ENCODE peak calls at places on chromosomes 2 and 18, in nine cellular contexts. R is heart left ventricle, X is lower leg skin, T is A549, F is stomach, M is gastrocnemius medialis, K is HCT116, D is K562, V is adrenal gland. S is an unnamed sample.

GRCh38 chr2:181750305-181750704 is 70.0 kb upstream of the NEUROD1 start:
- DNase-seq in R (no peak), X (no peak), T (no peak), F (no peak), M (no peak), K (no peak), D (no peak), V (no peak), S (no peak)

GRCh38 chr2:180124273-180124881 is 117.3 kb upstream of the CWC22 start:
- DNase-seq in R (no peak), X (no peak), T (peak), F (no peak), M (no peak), K (peak), D (peak), V (no peak), S (peak)

GRCh38 chr18:33184918-33185317 is 255.6 kb downstream of the CCDC178 start:
- DNase-seq in R (no peak), X (no peak), T (no peak), F (no peak), M (no peak), K (no peak), D (no peak), V (no peak), S (no peak)

GRCh38 chr2:195612515-195613495 is 44.2 kb upstream of the SLC39A10 start:
- DNase-seq in R (no peak), X (no peak), T (peak), F (no peak), M (no peak), K (no peak), D (no peak), V (no peak), S (no peak)

GRCh38 chr18:76943542-76944339 is 121.4 kb downstream of the ZNF236 start:
- DNase-seq in R (no peak), X (peak), T (no peak), F (peak), M (peak), K (no peak), D (no peak), V (peak), S (no peak)

GRCh38 chr18:21762181-21762772 is 21.7 kb downstream of the MIB1 start:
- DNase-seq in R (no peak), X (no peak), T (no peak), F (no peak), M (no peak), K (no peak), D (no peak), V (no peak), S (no peak)

GRCh38 chr2:125564471-125564870 is 1091.5 kb upstream of the GYPC start:
- DNase-seq in R (no peak), X (no peak), T (no peak), F (no peak), M (no peak), K (no peak), D (no peak), V (no peak), S (no peak)

GRCh38 chr2:127645395-127646291 is at the start of gene GPR17:
- DNase-seq in R (peak), X (no peak), T (no peak), F (no peak), M (no peak), K (no peak), D (no peak), V (no peak), S (no peak)

GRCh38 chr2:28991021-28991420 is 9.9 kb downstream of the TOGARAM2 start:
- DNase-seq in R (no peak), X (no peak), T (no peak), F (peak), M (peak), K (no peak), D (no peak), V (peak), S (no peak)

GRCh38 chr18:46224181-46224775 is 120.1 kb downstream of the HAUS1 start:
- DNase-seq in R (no peak), X (no peak), T (no peak), F (no peak), M (no peak), K (no peak), D (no peak), V (no peak), S (no peak)

GRCh38 chr2:9844581-9844980 is 1.3 kb downstream of the TAF1B start:
- DNase-seq in R (no peak), X (no peak), T (no peak), F (no peak), M (no peak), K (no peak), D (no peak), V (no peak), S (peak)

GRCh38 chr2:98123286-98123685 is 36.3 kb downstream of the VWA3B start:
- DNase-seq in R (no peak), X (no peak), T (no peak), F (no peak), M (no peak), K (no peak), D (no peak), V (peak), S (no peak)

GRCh38 chr2:70919672-70920366 is 15.9 kb upstream of the ATP6V1B1 start:
- DNase-seq in R (peak), X (peak), T (peak), F (peak), M (peak), K (peak), D (peak), V (peak), S (peak)

GRCh38 chr2:172094319-172095145 is 8.2 kb downstream of the DLX2 start:
- DNase-seq in R (no peak), X (no peak), T (peak), F (no peak), M (no peak), K (no peak), D (no peak), V (no peak), S (no peak)

GRCh38 chr18:11741505-11742145 is 52.6 kb downstream of the GNAL start:
- DNase-seq in R (no peak), X (no peak), T (peak), F (no peak), M (no peak), K (peak), D (peak), V (no peak), S (peak)

GRCh38 chr2:217222511-217222910 is 362.6 kb upstream of the TNP1 start:
- DNase-seq in R (no peak), X (no peak), T (no peak), F (no peak), M (no peak), K (no peak), D (no peak), V (no peak), S (no peak)

GRCh38 chr2:195531754-195532153 is 125.3 kb upstream of the SLC39A10 start:
- DNase-seq in R (no peak), X (no peak), T (no peak), F (no peak), M (no peak), K (no peak), D (no peak), V (no peak), S (no peak)

GRCh38 chr2:180040146-180040925 is 33.2 kb upstream of the CWC22 start:
- DNase-seq in R (no peak), X (no peak), T (no peak), F (no peak), M (no peak), K (no peak), D (no peak), V (no peak), S (no peak)

GRCh38 chr2:65228249-65228750 is 669 bp downstream of the ACTR2 start:
- DNase-seq in R (no peak), X (no peak), T (no peak), F (no peak), M (no peak), K (no peak), D (peak), V (peak), S (no peak)

GRCh38 chr2:161981016-161981415 is 93.0 kb downstream of the DPP4 start:
- DNase-seq in R (no peak), X (no peak), T (no peak), F (no peak), M (no peak), K (no peak), D (no peak), V (no peak), S (no peak)

GRCh38 chr18:67300498-67300897 is 216.0 kb downstream of the DSEL start:
- DNase-seq in R (no peak), X (no peak), T (peak), F (no peak), M (no peak), K (no peak), D (no peak), V (peak), S (peak)

GRCh38 chr18:37403100-37403781 is 162.4 kb downstream of the CELF4 start:
- DNase-seq in R (peak), X (no peak), T (no peak), F (no peak), M (peak), K (no peak), D (no peak), V (peak), S (no peak)

GRCh38 chr2:72988041-72988440 is 70.7 kb downstream of the EMX1 start:
- DNase-seq in R (no peak), X (no peak), T (no peak), F (no peak), M (no peak), K (no peak), D (no peak), V (no peak), S (no peak)

GRCh38 chr2:54497738-54498680 is 41.9 kb downstream of the SPTBN1 start:
- DNase-seq in R (peak), X (peak), T (peak), F (no peak), M (peak), K (no peak), D (peak), V (peak), S (peak)

GRCh38 chr2:42931818-42932195 is 139.4 kb upstream of the HAAO start:
- DNase-seq in R (no peak), X (no peak), T (no peak), F (no peak), M (no peak), K (no peak), D (no peak), V (no peak), S (no peak)

GRCh38 chr2:72940786-72941185 is 23.5 kb downstream of the EMX1 start:
- DNase-seq in R (no peak), X (no peak), T (no peak), F (no peak), M (no peak), K (no peak), D (no peak), V (peak), S (no peak)

GRCh38 chr18:9876867-9877654 is 8.7 kb upstream of the TXNDC2 start:
- DNase-seq in R (no peak), X (no peak), T (peak), F (no peak), M (no peak), K (peak), D (peak), V (peak), S (peak)

GRCh38 chr2:7348761-7349160 is 431.5 kb downstream of the RNF144A start:
- DNase-seq in R (no peak), X (no peak), T (no peak), F (no peak), M (no peak), K (no peak), D (no peak), V (no peak), S (no peak)

GRCh38 chr2:106282816-106283215 is 88.7 kb upstream of the UXS1 start:
- DNase-seq in R (no peak), X (no peak), T (no peak), F (no peak), M (no peak), K (no peak), D (no peak), V (no peak), S (no peak)

GRCh38 chr2:70029814-70030409 is 57.4 kb upstream of the PCBP1 start:
- DNase-seq in R (peak), X (peak), T (no peak), F (peak), M (peak), K (no peak), D (peak), V (peak), S (peak)

GRCh38 chr18:13239557-13239956 is 21.0 kb downstream of the LDLRAD4 start:
- DNase-seq in R (no peak), X (no peak), T (no peak), F (no peak), M (no peak), K (no peak), D (no peak), V (no peak), S (no peak)

GRCh38 chr2:120424274-120424796 is 78.4 kb downstream of the INHBB start:
- DNase-seq in R (no peak), X (no peak), T (no peak), F (peak), M (no peak), K (no peak), D (no peak), V (no peak), S (no peak)

GRCh38 chr2:9737053-9737875 is 106.0 kb upstream of the TAF1B start:
- DNase-seq in R (no peak), X (no peak), T (peak), F (no peak), M (no peak), K (no peak), D (peak), V (no peak), S (peak)

GRCh38 chr2:38960609-38961320 is 71.1 kb downstream of the ARHGEF33 start:
- DNase-seq in R (no peak), X (no peak), T (no peak), F (no peak), M (no peak), K (no peak), D (no peak), V (no peak), S (no peak)

GRCh38 chr2:62705859-62706720 is 577 bp downstream of the EHBP1 start:
- DNase-seq in R (peak), X (peak), T (peak), F (peak), M (peak), K (no peak), D (peak), V (peak), S (peak)

GRCh38 chr2:11829947-11830707 is 83.7 kb downstream of the LPIN1 start:
- DNase-seq in R (peak), X (peak), T (peak), F (peak), M (peak), K (peak), D (peak), V (peak), S (peak)
- TF ChIP-seq POLR2A in R (no peak), X (no peak), T (peak), F (no peak), M (no peak), K (peak), D (peak), V (no peak), S (no peak)

DNA sequence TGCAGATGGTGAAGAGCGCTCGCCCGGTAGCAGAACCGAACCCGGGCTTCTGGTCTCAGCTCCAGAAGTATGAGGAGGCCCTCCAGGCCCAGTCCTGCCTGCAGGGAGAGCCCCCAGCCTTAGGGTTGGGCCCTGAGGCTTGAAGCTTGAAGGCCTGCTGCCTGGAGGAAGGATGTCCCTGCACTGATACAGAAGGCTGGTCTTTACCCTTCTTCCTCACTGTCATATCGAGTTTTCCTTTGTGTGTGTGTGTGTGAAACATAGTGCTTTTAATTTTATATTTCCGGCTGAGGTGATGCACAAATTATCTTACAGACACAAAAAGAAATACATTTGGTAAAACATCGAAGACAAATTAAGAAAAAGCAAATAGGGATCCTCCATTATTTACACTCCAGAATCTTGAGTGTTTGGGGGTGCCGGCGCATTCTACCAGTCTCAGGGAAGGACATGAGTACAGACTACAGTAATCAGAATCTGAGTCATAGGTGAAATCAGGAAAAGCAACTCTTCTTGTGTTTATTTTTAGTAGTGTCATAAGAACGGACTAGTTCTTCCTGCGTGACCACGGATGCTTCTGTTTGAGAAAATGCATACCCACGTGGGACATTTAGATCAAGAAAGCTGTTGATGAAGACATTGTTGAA is 1.3 kb downstream of the DUSP28 start:
- DNase-seq in R (no peak), X (peak), T (peak), F (no peak), M (peak), K (no peak), D (no peak), V (no peak), S (peak)
- TF ChIP-seq POLR2A in R (no peak), X (no peak), T (no peak), F (no peak), M (no peak), K (no peak), D (peak), V (no peak), S (no peak)

DNA sequence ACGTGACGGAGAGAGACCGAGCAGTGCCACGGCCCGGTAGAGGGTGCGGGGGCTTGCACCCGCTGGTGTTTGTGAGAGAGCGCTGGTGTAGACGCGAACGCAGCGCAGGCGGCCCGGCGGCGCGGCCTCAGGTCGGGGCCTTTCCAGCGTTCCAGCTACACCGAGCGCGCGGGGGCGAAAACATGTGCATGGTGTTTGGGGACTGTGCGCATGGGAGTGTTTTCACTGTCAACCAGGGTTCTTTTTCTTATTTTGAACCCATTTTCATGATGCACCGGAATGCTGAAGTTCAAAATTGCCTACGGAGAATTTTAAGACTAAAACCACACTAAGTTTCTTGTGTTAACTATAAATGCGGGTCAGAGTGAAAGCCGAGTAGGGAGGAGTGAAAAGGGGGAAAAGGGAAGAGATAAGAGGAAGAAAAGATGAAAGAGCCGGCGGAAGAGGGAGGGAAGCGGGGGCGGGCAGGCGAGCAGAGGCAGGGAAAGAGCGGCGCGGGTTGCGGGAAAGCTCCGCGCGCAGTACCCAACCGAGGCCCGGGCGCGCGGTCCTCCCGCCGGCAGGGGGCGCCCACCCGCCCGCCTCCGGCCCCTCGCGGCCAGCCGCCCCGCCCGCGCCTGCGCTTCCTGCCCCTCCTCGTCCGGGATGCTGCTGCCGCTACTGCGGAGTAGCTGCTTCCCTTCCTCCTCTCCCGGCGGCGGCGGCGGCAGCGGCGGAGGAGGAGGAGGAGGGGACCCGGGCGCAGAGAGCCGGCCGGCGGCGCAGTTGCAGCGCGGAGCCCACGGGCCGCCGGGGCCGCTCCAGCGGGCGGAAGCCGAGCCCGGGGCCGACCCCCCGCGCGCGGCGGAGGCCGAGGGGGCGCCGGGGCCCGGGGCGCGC is at the start of gene RAB12:
- DNase-seq in R (peak), X (peak), T (peak), F (peak), M (peak), K (peak), D (peak), V (peak), S (peak)
- TF ChIP-seq POLR2A in R (no peak), X (no peak), T (peak), F (no peak), M (peak), K (peak), D (no peak), V (peak), S (peak)

GRCh38 chr2:61017556-61018318 is at the start of the genes PEX13 and PUS10:
- DNase-seq in R (peak), X (peak), T (peak), F (peak), M (peak), K (peak), D (peak), V (peak), S (peak)
- TF ChIP-seq POLR2A in R (no peak), X (no peak), T (peak), F (peak), M (peak), K (no peak), D (peak), V (no peak), S (peak)

DNA sequence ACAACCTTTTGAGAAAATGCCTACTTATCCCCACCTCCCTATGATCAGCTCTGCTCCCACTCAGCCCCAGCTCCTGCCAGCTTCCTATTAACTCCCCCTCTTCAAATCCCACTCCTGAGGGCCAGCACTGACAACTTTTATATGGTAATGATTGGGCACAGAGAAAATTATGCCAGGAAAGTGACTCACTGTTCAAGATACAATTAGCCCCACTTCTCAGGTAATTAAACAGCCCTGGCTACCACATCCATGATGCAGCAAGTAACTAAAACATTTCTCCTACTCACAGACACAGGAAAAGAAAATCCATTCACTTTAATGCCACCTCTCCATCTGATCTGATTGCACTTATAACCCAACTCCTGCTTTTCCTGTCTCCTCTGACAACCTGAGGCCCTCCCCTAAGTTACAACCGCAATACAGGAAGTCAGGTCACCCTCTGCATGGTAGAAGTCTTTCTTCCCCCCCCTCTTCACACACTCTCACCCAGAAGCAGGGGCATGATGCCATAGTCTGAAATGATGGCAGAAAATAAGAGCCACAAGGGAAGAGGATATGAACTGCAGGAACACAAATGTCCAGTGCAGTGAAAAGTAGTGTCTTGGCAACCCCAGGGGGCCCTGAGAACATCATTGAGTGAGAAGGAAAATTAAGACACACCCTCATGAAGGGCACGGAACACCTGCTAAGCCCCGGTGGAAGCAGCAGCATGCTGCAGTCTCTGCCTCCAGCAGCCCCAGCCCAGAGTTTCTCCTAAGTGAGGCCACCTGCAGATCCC is 54.4 kb downstream of the STK39 start:
- DNase-seq in R (no peak), X (no peak), T (no peak), F (no peak), M (no peak), K (no peak), D (no peak), V (no peak), S (no peak)
- TF ChIP-seq POLR2A in R (no peak), X (no peak), T (no peak), F (no peak), M (no peak), K (no peak), D (no peak), V (no peak), S (no peak)